ENCODE peak calls at places on chromosomes 7 and 10, in five cellular contexts. I, V, N, A and Y are unnamed samples.

GRCh38 chr7:156450473-156450872 is 190.1 kb upstream of the RNF32 start:
- DNase-seq in I (peak; percentile 31), V (no peak), N (no peak), A (no peak), Y (no peak)

GRCh38 chr10:2079603-2080078 is 342.3 kb upstream of the ADARB2 start:
- DNase-seq in I (no peak), V (no peak), N (peak; percentile 65), A (no peak), Y (no peak)

GRCh38 chr7:39688611-39689485 is 65.5 kb downstream of the RALA start:
- DNase-seq in I (no peak), V (no peak), N (no peak), A (no peak), Y (peak; percentile 75)

GRCh38 chr7:129431911-129432643 is 2.2 kb upstream of the STRIP2 start:
- DNase-seq in I (no peak), V (no peak), N (no peak), A (no peak), Y (no peak)

GRCh38 chr7:95246935-95247370 is 77.4 kb downstream of the PON1 start:
- DNase-seq in I (no peak), V (peak; percentile 54), N (peak; percentile 60), A (peak; percentile 70), Y (peak; percentile 56)

GRCh38 chr10:14225374-14225773 is 105.3 kb downstream of the FRMD4A start:
- DNase-seq in I (no peak), V (no peak), N (no peak), A (no peak), Y (no peak)

GRCh38 chr10:88926484-88927249 is 25.9 kb downstream of the ACTA2 start:
- DNase-seq in I (no peak), V (no peak), N (no peak), A (peak; percentile 25), Y (no peak)

GRCh38 chr7:119377-120163 is 72.8 kb upstream of the FAM20C start:
- DNase-seq in I (no peak), V (no peak), N (no peak), A (peak; percentile 53), Y (no peak)

GRCh38 chr7:111014074-111014473 is 76.9 kb upstream of the LRRN3 start:
- DNase-seq in I (no peak), V (no peak), N (no peak), A (no peak), Y (no peak)

GRCh38 chr7:143359769-143360168 is 2.7 kb downstream of the FAM131B start:
- DNase-seq in I (no peak), V (no peak), N (no peak), A (no peak), Y (no peak)

GRCh38 chr7:70829221-70830059 is 302.5 kb upstream of the GALNT17 start:
- DNase-seq in I (peak; percentile 86), V (peak; percentile 2), N (peak; percentile 72), A (peak; percentile 27), Y (peak; percentile 62)

GRCh38 chr7:102431617-102432298 is 1.6 kb upstream of the ORAI2 start:
- DNase-seq in I (peak; percentile 86), V (no peak), N (no peak), A (no peak), Y (no peak)

GRCh38 chr7:124688991-124689390 is 76.6 kb downstream of the GPR37 start:
- DNase-seq in I (no peak), V (no peak), N (no peak), A (no peak), Y (no peak)

GRCh38 chr10:51063659-51064535 is 10.4 kb upstream of the PRKG1 start:
- DNase-seq in I (no peak), V (peak; percentile 15), N (no peak), A (no peak), Y (peak; percentile 30)

GRCh38 chr10:35447693-35448407 is 111.5 kb downstream of the CCNY start:
- DNase-seq in I (no peak), V (peak; percentile 10), N (peak; percentile 42), A (peak; percentile 66), Y (peak; percentile 62)

GRCh38 chr7:114943953-114944741 is 22.3 kb downstream of the MDFIC start:
- DNase-seq in I (no peak), V (no peak), N (no peak), A (no peak), Y (no peak)

GRCh38 chr10:86226801-86227201 is 139.8 kb downstream of the GRID1 start:
- DNase-seq in I (no peak), V (no peak), N (no peak), A (no peak), Y (no peak)

GRCh38 chr10:33015798-33016547 is 57.9 kb upstream of the ITGB1 start:
- DNase-seq in I (no peak), V (no peak), N (no peak), A (no peak), Y (no peak)

GRCh38 chr10:69360485-69361302 is 56.0 kb downstream of the TACR2 start:
- DNase-seq in I (no peak), V (no peak), N (peak; percentile 91), A (peak; percentile 39), Y (no peak)

GRCh38 chr7:46363688-46364087 is 442.6 kb upstream of the IGFBP3 start:
- DNase-seq in I (no peak), V (no peak), N (peak; percentile 26), A (no peak), Y (no peak)

GRCh38 chr7:23246540-23246939 is at the start of gene GPNMB:
- DNase-seq in I (no peak), V (no peak), N (no peak), A (peak; percentile 20), Y (no peak)
- TF ChIP-seq POLR2A in I (no peak), V (no peak), N (no peak), A (peak; percentile 18), Y (no peak)

GRCh38 chr7:108003591-108003935 is 602 bp upstream of the LAMB1 start:
- DNase-seq in I (no peak), V (no peak), N (no peak), A (no peak), Y (no peak)

GRCh38 chr7:108001759-108002725 is 919 bp downstream of the LAMB1 start:
- DNase-seq in I (no peak), V (no peak), N (peak; percentile 16), A (peak; percentile 20), Y (no peak)

GRCh38 chr7:108000875-108001758 is 1.8 kb downstream of the LAMB1 start:
- DNase-seq in I (no peak), V (no peak), N (peak; percentile 50), A (peak; percentile 52), Y (no peak)

GRCh38 chr7:108004220-108005142 is 1.5 kb upstream of the LAMB1 start:
- DNase-seq in I (no peak), V (no peak), N (peak; percentile 68), A (no peak), Y (no peak)

DNA sequence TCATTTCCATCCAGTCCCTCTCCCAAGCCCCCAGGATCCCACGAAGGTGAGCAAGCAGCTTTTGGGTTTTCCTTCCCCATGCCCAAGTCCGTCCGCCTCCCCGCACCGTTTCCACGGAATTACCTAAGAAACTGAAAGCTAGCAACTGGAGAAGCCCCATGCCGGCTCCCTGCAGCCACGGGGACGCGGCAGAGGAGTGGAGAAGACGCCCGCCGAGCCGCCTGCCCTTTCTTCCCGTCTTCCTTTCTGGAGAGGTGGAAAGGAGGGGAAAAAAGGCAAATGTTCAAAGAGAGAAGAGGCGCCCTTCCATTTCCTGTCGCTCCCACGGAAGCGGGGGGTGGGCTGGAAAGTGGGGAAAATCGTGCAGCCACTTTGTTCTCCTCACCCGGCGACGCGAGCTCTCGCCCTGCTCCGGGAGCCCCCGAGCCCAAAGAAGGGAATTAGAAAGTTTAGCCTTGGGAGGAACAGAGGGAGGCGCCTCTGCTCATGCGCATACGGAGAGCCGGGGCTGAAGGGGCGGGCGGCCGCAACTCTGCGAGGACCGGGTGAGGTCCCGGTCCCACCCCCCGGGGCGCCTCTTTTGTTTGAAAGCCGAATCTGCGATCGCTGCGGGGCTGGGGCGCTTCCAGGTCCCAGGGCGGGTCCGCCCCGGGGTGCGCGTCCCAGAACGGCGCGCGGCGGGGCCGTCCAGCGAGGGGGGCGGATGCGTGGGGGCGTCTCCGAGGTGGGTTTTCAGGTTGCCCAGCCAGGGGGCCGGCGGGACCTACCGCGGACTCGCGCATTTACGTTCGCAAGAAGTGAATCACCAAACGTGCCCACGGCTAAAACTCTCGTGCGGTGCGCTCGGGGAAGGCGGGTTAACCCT is at the start of gene LAMB1:
- DNase-seq in I (peak; percentile 72), V (no peak), N (peak; percentile 80), A (peak; percentile 64), Y (peak; percentile 7)
- TF ChIP-seq POLR2A in I (peak; percentile 39), V (no peak), N (peak; percentile 29), A (peak; percentile 51), Y (no peak)

DNA sequence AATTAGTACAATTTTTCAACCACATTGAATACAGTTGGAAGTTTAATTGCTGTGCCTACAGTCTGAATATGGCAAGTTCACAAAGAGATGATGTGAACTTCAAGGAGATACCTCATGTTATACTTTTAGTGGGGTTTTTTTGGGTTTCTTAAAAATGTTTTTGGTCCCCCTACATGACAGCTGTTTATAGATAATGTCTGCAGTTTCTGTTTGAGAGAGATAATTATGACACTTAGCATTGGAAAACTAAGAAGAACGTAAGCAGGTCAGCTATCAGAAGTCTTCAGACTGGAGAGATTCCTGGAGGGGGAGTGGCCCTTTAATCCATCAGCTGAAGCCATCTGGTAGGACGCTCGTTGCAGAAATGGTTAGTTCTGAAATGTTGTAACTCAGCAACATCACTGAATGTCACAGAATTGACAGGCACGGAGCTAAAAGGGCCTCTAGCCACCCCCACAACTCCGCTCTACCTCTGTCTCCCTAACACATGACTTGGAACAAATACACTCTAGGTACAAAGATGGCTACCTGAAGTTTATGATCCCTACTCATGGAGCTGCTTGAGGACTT is 29.0 kb downstream of the TIMM23 start:
- DNase-seq in I (no peak), V (no peak), N (no peak), A (no peak), Y (peak; percentile 100)
- TF ChIP-seq POLR2A in I (no peak), V (no peak), N (no peak), A (no peak), Y (peak; percentile 72)

GRCh38 chr10:42552188-42553063 is 85.9 kb downstream of the ZNF33B start:
- DNase-seq in I (peak; percentile 98), V (peak; percentile 95), N (peak; percentile 99), A (peak; percentile 97), Y (peak; percentile 97)
- TF ChIP-seq POLR2A in I (peak; percentile 33), V (peak; percentile 35), N (peak; percentile 44), A (peak; percentile 68), Y (peak; percentile 74)

DNA sequence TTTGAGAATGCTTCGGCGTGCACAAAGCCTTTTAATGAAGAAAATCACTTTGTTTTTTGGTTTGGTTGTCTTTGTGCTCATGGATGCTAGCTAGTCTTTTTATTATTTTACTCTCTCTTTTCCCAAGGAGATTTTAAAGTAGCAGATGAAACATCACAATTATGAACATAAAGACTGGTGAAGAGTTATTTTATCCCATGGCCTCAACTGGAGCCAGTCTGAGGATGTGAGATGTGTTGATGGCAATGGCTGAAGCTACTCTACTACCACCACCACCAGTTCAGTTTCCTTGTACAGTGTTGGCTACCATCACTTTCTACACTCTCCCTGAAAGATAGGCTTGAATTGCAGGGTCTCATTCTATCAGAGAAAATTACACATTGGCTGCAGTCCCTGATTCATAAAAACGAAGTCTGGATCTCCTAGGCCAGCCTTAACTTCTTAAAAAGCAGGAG is 494 bp upstream of the HERC4 start:
- DNase-seq in I (no peak), V (no peak), N (no peak), A (no peak), Y (no peak)
- TF ChIP-seq POLR2A in I (no peak), V (no peak), N (no peak), A (no peak), Y (no peak)